ENCODE peak calls at places on chromosome 22, in six cellular contexts. K, R, E, O, A and U are unnamed samples.

GRCh38 chr22:43923631-43924548 is at the start of gene PNPLA3:
- DNase-seq in K (peak; percentile 50), R (peak; percentile 26), E (peak; percentile 75), O (peak; percentile 86), A (peak; percentile 57), U (peak; percentile 90)

GRCh38 chr22:50600541-50600940 is at the start of gene MAPK8IP2:
- DNase-seq in K (no peak), R (no peak), E (no peak), O (no peak), A (no peak), U (no peak)

GRCh38 chr22:43946391-43946680 is 8.9 kb upstream of the SAMM50 start:
- DNase-seq in K (no peak), R (no peak), E (no peak), O (no peak), A (no peak), U (no peak)

GRCh38 chr22:36938886-36939285 is 25.5 kb downstream of the CSF2RB start:
- DNase-seq in K (no peak), R (no peak), E (no peak), O (no peak), A (no peak), U (no peak)

GRCh38 chr22:19823191-19823590 is 31.5 kb downstream of the GNB1L start:
- DNase-seq in K (no peak), R (no peak), E (no peak), O (no peak), A (no peak), U (no peak)

GRCh38 chr22:33341611-33342010 is 283.4 kb upstream of the SYN3 start:
- DNase-seq in K (no peak), R (no peak), E (no peak), O (no peak), A (no peak), U (no peak)

GRCh38 chr22:19422440-19423301 is 8.9 kb downstream of the HIRA start:
- DNase-seq in K (no peak), R (no peak), E (no peak), O (no peak), A (no peak), U (no peak)

GRCh38 chr22:46734830-46735453 is 3.1 kb downstream of the CERK start:
- DNase-seq in K (no peak), R (no peak), E (peak; percentile 22), O (peak; percentile 56), A (no peak), U (no peak)

GRCh38 chr22:37283393-37283937 is 1.2 kb downstream of the CYTH4 start:
- DNase-seq in K (no peak), R (no peak), E (no peak), O (peak; percentile 68), A (no peak), U (no peak)

GRCh38 chr22:25475554-25476022 is 88.9 kb upstream of the GRK3 start:
- DNase-seq in K (no peak), R (no peak), E (peak; percentile 17), O (peak; percentile 29), A (no peak), U (no peak)

GRCh38 chr22:44085743-44086741 is 61.9 kb downstream of the PARVB start:
- DNase-seq in K (no peak), R (no peak), E (peak; percentile 92), O (peak; percentile 32), A (peak; percentile 52), U (no peak)

GRCh38 chr22:44396021-44396726 is 83.4 kb upstream of the SHISAL1 start:
- DNase-seq in K (no peak), R (no peak), E (no peak), O (no peak), A (no peak), U (peak; percentile 3)

GRCh38 chr22:48578138-48579034 is 1249.3 kb downstream of the BRD1 start:
- DNase-seq in K (no peak), R (no peak), E (no peak), O (no peak), A (no peak), U (no peak)

GRCh38 chr22:31102441-31103081 is 4.8 kb downstream of the SELENOM start:
- DNase-seq in K (peak; percentile 95), R (peak; percentile 69), E (peak; percentile 95), O (no peak), A (no peak), U (no peak)

GRCh38 chr22:49783036-49783746 is 44.5 kb downstream of the BRD1 start:
- DNase-seq in K (no peak), R (no peak), E (no peak), O (no peak), A (no peak), U (no peak)

GRCh38 chr22:19419464-19420178 is 11.9 kb downstream of the HIRA start:
- DNase-seq in K (no peak), R (no peak), E (no peak), O (peak; percentile 69), A (no peak), U (no peak)

GRCh38 chr22:45608763-45609180 is 62.9 kb upstream of the ATXN10 start:
- DNase-seq in K (no peak), R (no peak), E (peak; percentile 53), O (peak; percentile 45), A (peak; percentile 48), U (no peak)

GRCh38 chr22:45616432-45616831 is 55.2 kb upstream of the ATXN10 start:
- DNase-seq in K (no peak), R (no peak), E (no peak), O (no peak), A (no peak), U (no peak)

GRCh38 chr22:45612940-45613339 is 58.7 kb upstream of the ATXN10 start:
- DNase-seq in K (no peak), R (no peak), E (peak; percentile 47), O (no peak), A (no peak), U (no peak)

GRCh38 chr22:45615364-45615763 is 56.3 kb upstream of the ATXN10 start:
- DNase-seq in K (no peak), R (no peak), E (no peak), O (no peak), A (no peak), U (no peak)

GRCh38 chr22:45612451-45612901 is 59.2 kb upstream of the ATXN10 start:
- DNase-seq in K (peak; percentile 42), R (peak; percentile 36), E (peak; percentile 86), O (peak; percentile 54), A (no peak), U (no peak)
- TF ChIP-seq CTCF in K (no peak), R (no peak), E (no peak), O (no peak), A (no peak), U (no peak)

GRCh38 chr22:40046126-40046525 is 51.4 kb downstream of the FAM83F start:
- DNase-seq in K (no peak), R (no peak), E (no peak), O (peak; percentile 67), A (no peak), U (no peak)

GRCh38 chr22:40043793-40044101 is 49.0 kb downstream of the FAM83F start:
- DNase-seq in K (no peak), R (no peak), E (no peak), O (no peak), A (no peak), U (no peak)

GRCh38 chr22:40044102-40044869 is 49.5 kb downstream of the FAM83F start:
- DNase-seq in K (peak; percentile 99), R (peak; percentile 97), E (peak; percentile 99), O (peak; percentile 99), A (peak; percentile 98), U (peak; percentile 97)

GRCh38 chr22:40043086-40043485 is 48.3 kb downstream of the FAM83F start:
- DNase-seq in K (no peak), R (no peak), E (peak; percentile 84), O (no peak), A (no peak), U (no peak)

GRCh38 chr22:40044870-40045834 is 50.4 kb downstream of the FAM83F start:
- DNase-seq in K (no peak), R (no peak), E (peak; percentile 24), O (peak; percentile 87), A (no peak), U (peak; percentile 56)
- TF ChIP-seq CTCF in K (no peak), R (no peak), E (no peak), O (no peak), A (no peak), U (no peak)

DNA sequence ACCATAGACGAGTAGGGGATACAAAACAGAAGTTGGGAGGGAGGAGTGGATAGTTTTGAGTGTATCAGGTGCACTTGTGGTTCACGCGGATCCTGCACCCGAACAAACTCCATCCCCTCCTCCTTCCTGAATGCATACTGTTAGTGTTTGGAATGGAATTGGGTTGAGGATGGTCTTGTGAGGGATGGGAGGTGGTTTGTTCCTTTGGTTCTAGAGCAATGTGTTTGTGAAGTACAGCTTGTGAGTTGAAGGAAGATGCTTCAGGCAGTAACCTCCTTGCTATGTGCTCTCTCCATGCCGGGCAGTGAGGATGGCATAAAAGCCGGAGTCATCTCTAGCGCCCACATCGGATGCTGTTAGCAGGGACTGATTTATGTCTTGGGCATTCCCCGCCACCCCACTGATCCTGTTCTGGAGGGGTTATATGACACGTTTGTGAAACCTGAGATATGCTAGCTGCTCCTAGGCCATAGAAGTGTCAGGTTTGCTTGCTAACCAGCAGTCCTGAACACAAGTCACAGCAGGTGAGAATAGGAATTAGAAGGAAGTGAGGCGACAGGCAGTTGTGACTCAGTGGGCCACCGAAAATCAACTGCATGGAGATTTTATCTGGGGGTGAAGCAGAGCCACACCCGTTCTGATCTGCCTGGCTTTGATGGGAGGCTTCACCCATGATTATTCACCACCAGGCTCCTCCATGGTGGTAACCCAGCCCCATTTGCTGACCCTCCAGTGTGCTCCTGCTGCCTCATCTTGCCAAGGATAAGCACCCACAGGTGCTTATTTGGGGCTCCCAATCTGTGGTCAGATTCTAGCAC is 2.2 kb downstream of the BCR start:
- DNase-seq in K (no peak), R (no peak), E (no peak), O (peak; percentile 88), A (no peak), U (no peak)
- TF ChIP-seq CTCF in K (no peak), R (no peak), E (no peak), O (no peak), A (no peak), U (no peak)

GRCh38 chr22:28413612-28414011 is 266.0 kb downstream of the TTC28 start:
- DNase-seq in K (no peak), R (no peak), E (no peak), O (no peak), A (no peak), U (no peak)

GRCh38 chr22:28411125-28411524 is 268.5 kb downstream of the TTC28 start:
- DNase-seq in K (no peak), R (no peak), E (peak; percentile 74), O (no peak), A (no peak), U (no peak)

GRCh38 chr22:28410050-28410816 is 269.4 kb downstream of the TTC28 start:
- DNase-seq in K (no peak), R (no peak), E (peak; percentile 71), O (no peak), A (no peak), U (no peak)

GRCh38 chr22:28417426-28417825 is 262.2 kb downstream of the TTC28 start:
- DNase-seq in K (no peak), R (no peak), E (no peak), O (no peak), A (no peak), U (no peak)

GRCh38 chr22:28414017-28414416 is 265.6 kb downstream of the TTC28 start:
- DNase-seq in K (no peak), R (no peak), E (peak; percentile 50), O (no peak), A (no peak), U (no peak)
- TF ChIP-seq CTCF in K (no peak), R (no peak), E (no peak), O (no peak), A (no peak), U (no peak)

GRCh38 chr22:23522642-23523251 is 57.3 kb downstream of the IGLL1 start:
- DNase-seq in K (no peak), R (no peak), E (peak; percentile 8), O (no peak), A (no peak), U (no peak)
- TF ChIP-seq CTCF in K (no peak), R (no peak), E (no peak), O (no peak), A (no peak), U (no peak)